ENCODE peak calls at places on chromosomes 1 and 21, in six cellular contexts. L is IMR-90, X is stomach, T is H9, K is prostate gland, F is mesendoderm. A is an unnamed sample.

GRCh38 chr1:233143266-233143665 is 152.3 kb downstream of the PCNX2 start:
- DNase-seq in L (no peak), X (no peak), T (no peak), K (no peak), F (peak), A (no peak)

GRCh38 chr1:244865028-244865371 is 657 bp upstream of the HNRNPU start:
- DNase-seq in L (no peak), X (peak), T (peak), K (no peak), F (peak), A (peak)

GRCh38 chr1:234961468-234962339 is 166.9 kb downstream of the TOMM20 start:
- DNase-seq in L (peak), X (no peak), T (no peak), K (peak), F (no peak), A (no peak)

GRCh38 chr1:161379071-161379470 is 11.4 kb upstream of the CFAP126 start:
- DNase-seq in L (peak), X (no peak), T (peak), K (no peak), F (no peak), A (no peak)

GRCh38 chr1:28115267-28115666 is 26.9 kb upstream of the EYA3 start:
- DNase-seq in L (peak), X (no peak), T (no peak), K (no peak), F (peak), A (no peak)

GRCh38 chr21:45898028-45898350 is 83.6 kb upstream of the COL6A1 start:
- DNase-seq in L (no peak), X (no peak), T (no peak), K (no peak), F (no peak), A (no peak)

GRCh38 chr1:222189218-222189617 is 358.7 kb downstream of the HHIPL2 start:
- DNase-seq in L (no peak), X (no peak), T (no peak), K (no peak), F (no peak), A (no peak)

GRCh38 chr21:37758997-37759396 is 157.3 kb downstream of the KCNJ6 start:
- DNase-seq in L (peak), X (peak), T (peak), K (peak), F (peak), A (no peak)

GRCh38 chr1:202122639-202123335 is at the start of gene GPR37L1:
- DNase-seq in L (peak), X (peak), T (peak), K (no peak), F (peak), A (peak)

GRCh38 chr1:43499882-43500281 is 30.8 kb upstream of the PTPRF start:
- DNase-seq in L (no peak), X (no peak), T (no peak), K (no peak), F (no peak), A (no peak)

GRCh38 chr1:202571719-202572339 is 138.4 kb downstream of the SYT2 start:
- DNase-seq in L (peak), X (no peak), T (no peak), K (no peak), F (peak), A (no peak)

GRCh38 chr21:16588433-16588860 is 858.7 kb downstream of the USP25 start:
- DNase-seq in L (peak), X (peak), T (peak), K (peak), F (peak), A (peak)

GRCh38 chr1:156025873-156026272 is 5.1 kb upstream of the SSR2 start:
- DNase-seq in L (peak), X (peak), T (peak), K (no peak), F (peak), A (no peak)

GRCh38 chr1:86380257-86380861 is 15.8 kb downstream of the ODF2L start:
- DNase-seq in L (peak), X (no peak), T (no peak), K (no peak), F (peak), A (no peak)

GRCh38 chr1:185489406-185489805 is 172.4 kb upstream of the IVNS1ABP start:
- DNase-seq in L (no peak), X (no peak), T (no peak), K (no peak), F (no peak), A (no peak)

GRCh38 chr1:160127865-160128523 is 12.4 kb downstream of the ATP1A2 start:
- DNase-seq in L (peak), X (no peak), T (no peak), K (no peak), F (no peak), A (no peak)

GRCh38 chr1:67710417-67710816 is 25.4 kb downstream of the GADD45A start:
- DNase-seq in L (peak), X (no peak), T (no peak), K (no peak), F (no peak), A (no peak)

GRCh38 chr1:216533786-216534185 is 110.5 kb upstream of the USH2A start:
- DNase-seq in L (no peak), X (no peak), T (no peak), K (no peak), F (no peak), A (no peak)

GRCh38 chr1:239930646-239931262 is 160.9 kb upstream of the FMN2 start:
- DNase-seq in L (peak), X (no peak), T (no peak), K (no peak), F (peak), A (no peak)

GRCh38 chr1:214106375-214106774 is 118.6 kb downstream of the PROX1 start:
- DNase-seq in L (peak), X (no peak), T (no peak), K (no peak), F (no peak), A (no peak)

GRCh38 chr1:61865646-61866220 is 123.5 kb downstream of the PATJ start:
- DNase-seq in L (no peak), X (no peak), T (no peak), K (no peak), F (no peak), A (no peak)

GRCh38 chr1:203607169-203607873 is 19.3 kb upstream of the ATP2B4 start:
- DNase-seq in L (peak), X (peak), T (no peak), K (no peak), F (no peak), A (peak)

GRCh38 chr1:153921803-153922075 is 1.0 kb downstream of the GATAD2B start:
- DNase-seq in L (no peak), X (no peak), T (no peak), K (peak), F (no peak), A (no peak)

GRCh38 chr1:16019580-16020277 is 1.9 kb upstream of the HSPB7 start:
- DNase-seq in L (peak), X (no peak), T (no peak), K (no peak), F (peak), A (peak)

GRCh38 chr1:66933887-66934700 is 9.3 kb downstream of the MIER1 start:
- DNase-seq in L (no peak), X (no peak), T (no peak), K (no peak), F (no peak), A (no peak)

GRCh38 chr1:222161676-222162075 is 386.2 kb downstream of the HHIPL2 start:
- DNase-seq in L (peak), X (no peak), T (no peak), K (no peak), F (no peak), A (no peak)

GRCh38 chr1:229363723-229364122 is 20.9 kb upstream of the CCSAP start:
- DNase-seq in L (no peak), X (no peak), T (peak), K (no peak), F (peak), A (no peak)

GRCh38 chr1:6105218-6105679 is 59.6 kb downstream of the KCNAB2 start:
- DNase-seq in L (no peak), X (no peak), T (no peak), K (no peak), F (no peak), A (no peak)

DNA sequence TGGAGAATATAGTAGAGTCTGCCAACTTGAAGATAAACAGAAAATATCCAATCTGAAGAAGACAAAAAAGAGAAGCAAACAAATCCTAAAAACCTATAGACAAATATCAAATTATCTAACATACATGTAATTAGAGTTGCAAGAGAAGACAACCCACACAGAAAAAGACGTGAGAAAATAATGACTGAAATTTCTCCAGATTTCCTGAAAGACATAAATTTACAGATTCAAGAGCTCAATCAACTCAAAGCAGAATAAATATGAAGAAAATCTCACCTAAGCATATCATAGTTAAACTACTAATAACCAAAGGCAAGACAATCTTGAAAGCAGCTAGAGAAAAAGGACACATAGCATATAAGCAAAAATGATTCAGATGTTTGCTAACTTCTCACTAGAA is 261.2 kb upstream of the NFIA start:
- DNase-seq in L (no peak), X (no peak), T (no peak), K (no peak), F (no peak), A (no peak)
- H3K27ac ChIP-seq in L (no peak), X (no peak), T (no peak), K (no peak), F (no peak), A (no peak)

DNA sequence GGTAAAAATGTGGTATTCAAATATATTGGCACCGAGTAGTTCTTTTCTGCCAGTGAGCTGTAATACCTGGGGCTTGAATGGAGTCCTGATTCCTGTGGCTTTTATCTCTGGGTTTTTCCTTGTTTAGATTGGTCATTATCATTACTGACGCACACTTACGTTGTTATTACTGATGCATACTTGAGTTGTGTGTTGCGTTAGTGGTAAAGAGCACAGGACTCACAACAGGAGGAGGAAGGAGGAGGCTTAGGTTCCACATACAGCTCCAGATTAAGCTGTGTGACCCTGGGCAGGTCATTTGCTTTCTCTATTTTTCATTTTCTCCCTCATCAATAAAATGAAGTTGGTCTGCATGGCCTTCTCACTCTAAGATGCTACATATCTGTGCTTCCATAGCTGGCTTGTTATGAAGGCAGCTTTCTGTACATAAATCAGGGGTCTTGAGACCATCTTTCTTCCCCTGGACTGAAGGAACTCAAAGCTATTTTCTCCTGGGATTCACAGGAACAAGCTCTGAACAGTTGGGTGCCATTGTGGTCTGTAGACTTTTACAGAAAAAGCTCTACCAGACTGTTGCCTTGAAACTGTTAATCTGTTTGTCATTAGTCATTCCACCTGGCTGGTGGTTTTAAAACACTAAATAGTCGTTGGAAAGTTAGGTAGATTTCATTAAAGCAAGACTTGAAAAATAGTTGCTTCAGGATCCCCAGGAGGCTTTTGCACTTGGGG is 5.6 kb downstream of the ARID1A start:
- DNase-seq in L (peak), X (no peak), T (no peak), K (no peak), F (no peak), A (no peak)
- H3K27ac ChIP-seq in L (no peak), X (peak), T (no peak), K (peak), F (no peak), A (no peak)

DNA sequence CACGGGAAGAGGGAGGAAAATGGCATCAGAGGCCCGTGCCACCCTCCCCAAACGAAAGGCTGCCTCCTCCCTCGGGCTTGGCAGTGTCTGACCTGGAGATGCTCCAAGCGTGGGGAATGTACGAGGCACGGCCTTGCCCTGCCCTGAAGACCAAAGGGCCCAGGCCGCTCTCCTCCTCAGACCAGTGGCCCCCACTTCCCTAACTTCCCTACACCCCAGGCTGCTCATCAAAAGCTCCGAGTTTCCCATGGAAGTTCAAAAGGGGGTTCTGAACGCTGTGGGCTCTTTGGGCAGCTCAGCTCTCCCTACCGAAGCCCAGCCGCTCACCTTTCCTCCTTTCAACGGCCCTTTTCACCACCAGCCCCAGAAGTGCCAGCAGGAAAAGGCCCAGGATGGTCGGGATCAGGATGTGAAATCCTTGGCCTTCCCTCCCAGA is 11.8 kb downstream of the FCMR start:
- DNase-seq in L (no peak), X (no peak), T (no peak), K (no peak), F (peak), A (no peak)
- H3K27ac ChIP-seq in L (no peak), X (peak), T (no peak), K (peak), F (no peak), A (no peak)

GRCh38 chr1:91843843-91844242 is 42.1 kb downstream of the TGFBR3 start:
- DNase-seq in L (no peak), X (no peak), T (no peak), K (no peak), F (no peak), A (no peak)

GRCh38 chr1:91842563-91842962 is 43.4 kb downstream of the TGFBR3 start:
- DNase-seq in L (no peak), X (no peak), T (no peak), K (no peak), F (no peak), A (no peak)

GRCh38 chr1:91846007-91846620 is 39.8 kb downstream of the TGFBR3 start:
- DNase-seq in L (peak), X (peak), T (no peak), K (peak), F (peak), A (peak)

GRCh38 chr1:91847851-91848250 is 38.1 kb downstream of the TGFBR3 start:
- DNase-seq in L (no peak), X (no peak), T (no peak), K (no peak), F (no peak), A (no peak)

DNA sequence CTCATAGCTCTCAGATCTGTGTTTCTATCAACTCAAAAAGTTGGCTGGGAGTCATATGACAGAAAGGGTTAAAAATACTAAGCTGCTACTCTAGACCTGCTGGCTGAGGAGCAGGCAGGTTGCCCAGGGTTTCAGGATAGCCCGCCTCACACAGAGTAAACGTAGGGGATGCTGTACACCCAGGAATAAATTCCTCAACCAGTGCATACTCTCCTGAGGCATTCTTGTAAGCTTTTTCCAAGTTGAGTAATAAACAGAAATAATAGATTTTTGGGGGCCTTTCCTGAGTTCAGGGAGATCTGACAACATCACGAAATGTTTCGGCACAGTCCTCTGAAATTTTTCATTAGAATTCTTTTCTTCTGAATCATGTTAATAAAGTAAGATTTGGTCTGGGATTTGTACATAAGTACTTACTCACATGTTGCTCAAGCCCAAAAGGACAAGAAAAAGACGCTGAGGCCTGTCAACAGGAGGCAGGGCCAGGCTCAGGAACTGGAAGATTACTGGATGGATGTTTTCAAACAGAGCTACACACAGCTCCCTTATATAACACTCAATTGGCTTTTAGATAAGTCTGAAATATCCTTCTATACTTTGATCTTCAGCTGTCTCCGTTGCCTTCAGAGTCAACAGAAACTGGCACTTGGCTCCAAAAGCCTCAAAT is 41.0 kb downstream of the TGFBR3 start:
- DNase-seq in L (peak), X (peak), T (no peak), K (peak), F (no peak), A (peak)
- H3K27ac ChIP-seq in L (peak), X (peak), T (no peak), K (peak), F (no peak), A (peak)

GRCh38 chr1:55724551-55725325 is 509.6 kb upstream of the USP24 start:
- DNase-seq in L (peak), X (no peak), T (no peak), K (no peak), F (no peak), A (peak)

GRCh38 chr1:55725378-55725777 is 510.2 kb upstream of the USP24 start:
- DNase-seq in L (peak), X (no peak), T (no peak), K (no peak), F (no peak), A (no peak)

GRCh38 chr1:55723001-55723400 is 507.8 kb upstream of the USP24 start:
- DNase-seq in L (no peak), X (no peak), T (no peak), K (no peak), F (no peak), A (no peak)

GRCh38 chr1:55727010-55727409 is 511.8 kb upstream of the USP24 start:
- DNase-seq in L (peak), X (no peak), T (no peak), K (no peak), F (peak), A (no peak)
- H3K27ac ChIP-seq in L (peak), X (no peak), T (no peak), K (no peak), F (no peak), A (no peak)

GRCh38 chr1:99738858-99739465 is 27.5 kb downstream of the FRRS1 start:
- DNase-seq in L (no peak), X (no peak), T (no peak), K (no peak), F (no peak), A (no peak)
- H3K27ac ChIP-seq in L (no peak), X (no peak), T (no peak), K (no peak), F (no peak), A (no peak)